ENCODE peak calls at places on chromosomes 2 and 18, in eight cellular contexts. One of them, this sample, is unnamed.

GRCh38 chr2:232400244-232401015 is 6.2 kb upstream of the ALPG start:
- DNase-seq in osteocyte: no peak
- DNase-seq in HTR-8/SVneo: no peak
- DNase-seq in mucosa of gallbladder: no peak
- DNase-seq in PC-9: no peak
- DNase-seq in T-helper 2 cell treated with Interferon-gamma antibody and Interleukin-4, amounts not matched to agents 5 μg/mL and 100 μg/mL, for 36 hours: no peak
- DNase-seq in skeletal muscle cell: no peak
- DNase-seq in Caki2: no peak
- DNase-seq in this sample: no peak

GRCh38 chr2:18268400-18268799 is 292.1 kb downstream of the RDH14 start:
- DNase-seq in osteocyte: no peak
- DNase-seq in HTR-8/SVneo: peak; percentile 10
- DNase-seq in mucosa of gallbladder: no peak
- DNase-seq in PC-9: peak; percentile 76
- DNase-seq in T-helper 2 cell treated with Interferon-gamma antibody and Interleukin-4, amounts not matched to agents 5 μg/mL and 100 μg/mL, for 36 hours: no peak
- DNase-seq in skeletal muscle cell: peak; percentile 18
- DNase-seq in Caki2: peak; percentile 54
- DNase-seq in this sample: no peak

GRCh38 chr2:197255550-197255949 is 55.0 kb downstream of the ANKRD44 start:
- DNase-seq in osteocyte: no peak
- DNase-seq in HTR-8/SVneo: no peak
- DNase-seq in mucosa of gallbladder: peak; percentile 74
- DNase-seq in PC-9: no peak
- DNase-seq in T-helper 2 cell treated with Interferon-gamma antibody and Interleukin-4, amounts not matched to agents 5 μg/mL and 100 μg/mL, for 36 hours: peak; percentile 83
- DNase-seq in skeletal muscle cell: no peak
- DNase-seq in Caki2: no peak
- DNase-seq in this sample: peak; percentile 70

GRCh38 chr2:47078541-47079482 is 76.3 kb downstream of the STPG4 start:
- DNase-seq in osteocyte: no peak
- DNase-seq in HTR-8/SVneo: no peak
- DNase-seq in mucosa of gallbladder: peak; percentile 37
- DNase-seq in PC-9: peak; percentile 79
- DNase-seq in T-helper 2 cell treated with Interferon-gamma antibody and Interleukin-4, amounts not matched to agents 5 μg/mL and 100 μg/mL, for 36 hours: no peak
- DNase-seq in skeletal muscle cell: no peak
- DNase-seq in Caki2: no peak
- DNase-seq in this sample: no peak

GRCh38 chr2:182715896-182716664 is at the start of gene DNAJC10:
- DNase-seq in osteocyte: peak; percentile 97
- DNase-seq in HTR-8/SVneo: peak; percentile 83
- DNase-seq in mucosa of gallbladder: peak; percentile 87
- DNase-seq in PC-9: peak; percentile 85
- DNase-seq in T-helper 2 cell treated with Interferon-gamma antibody and Interleukin-4, amounts not matched to agents 5 μg/mL and 100 μg/mL, for 36 hours: peak; percentile 89
- DNase-seq in skeletal muscle cell: peak; percentile 87
- DNase-seq in Caki2: peak; percentile 95
- DNase-seq in this sample: peak; percentile 80

GRCh38 chr2:218727502-218728165 is 17.0 kb downstream of the TTLL4 start:
- DNase-seq in osteocyte: no peak
- DNase-seq in HTR-8/SVneo: no peak
- DNase-seq in mucosa of gallbladder: no peak
- DNase-seq in PC-9: peak; percentile 78
- DNase-seq in T-helper 2 cell treated with Interferon-gamma antibody and Interleukin-4, amounts not matched to agents 5 μg/mL and 100 μg/mL, for 36 hours: no peak
- DNase-seq in skeletal muscle cell: no peak
- DNase-seq in Caki2: peak; percentile 56
- DNase-seq in this sample: no peak

GRCh38 chr2:127577208-127577475 is 41.7 kb downstream of the MYO7B start:
- DNase-seq in osteocyte: peak; percentile 71
- DNase-seq in HTR-8/SVneo: no peak
- DNase-seq in mucosa of gallbladder: no peak
- DNase-seq in PC-9: peak; percentile 26
- DNase-seq in T-helper 2 cell treated with Interferon-gamma antibody and Interleukin-4, amounts not matched to agents 5 μg/mL and 100 μg/mL, for 36 hours: no peak
- DNase-seq in skeletal muscle cell: no peak
- DNase-seq in Caki2: no peak
- DNase-seq in this sample: no peak

GRCh38 chr2:37849908-37850307 is 75.2 kb upstream of the RMDN2 start:
- DNase-seq in osteocyte: no peak
- DNase-seq in HTR-8/SVneo: no peak
- DNase-seq in mucosa of gallbladder: no peak
- DNase-seq in PC-9: no peak
- DNase-seq in T-helper 2 cell treated with Interferon-gamma antibody and Interleukin-4, amounts not matched to agents 5 μg/mL and 100 μg/mL, for 36 hours: no peak
- DNase-seq in skeletal muscle cell: no peak
- DNase-seq in Caki2: no peak
- DNase-seq in this sample: no peak

GRCh38 chr2:12106440-12107080 is 360.1 kb downstream of the LPIN1 start:
- DNase-seq in osteocyte: peak; percentile 93
- DNase-seq in HTR-8/SVneo: peak; percentile 91
- DNase-seq in mucosa of gallbladder: no peak
- DNase-seq in PC-9: peak; percentile 84
- DNase-seq in T-helper 2 cell treated with Interferon-gamma antibody and Interleukin-4, amounts not matched to agents 5 μg/mL and 100 μg/mL, for 36 hours: peak; percentile 35
- DNase-seq in skeletal muscle cell: peak; percentile 99
- DNase-seq in Caki2: peak; percentile 10
- DNase-seq in this sample: no peak

GRCh38 chr2:219565130-219566080 is 5.9 kb downstream of the OBSL1 start:
- DNase-seq in osteocyte: no peak
- DNase-seq in HTR-8/SVneo: no peak
- DNase-seq in mucosa of gallbladder: no peak
- DNase-seq in PC-9: no peak
- DNase-seq in T-helper 2 cell treated with Interferon-gamma antibody and Interleukin-4, amounts not matched to agents 5 μg/mL and 100 μg/mL, for 36 hours: no peak
- DNase-seq in skeletal muscle cell: no peak
- DNase-seq in Caki2: no peak
- DNase-seq in this sample: no peak

GRCh38 chr2:190655113-190655512 is 6.2 kb downstream of the NAB1 start:
- DNase-seq in osteocyte: no peak
- DNase-seq in HTR-8/SVneo: no peak
- DNase-seq in mucosa of gallbladder: no peak
- DNase-seq in PC-9: no peak
- DNase-seq in T-helper 2 cell treated with Interferon-gamma antibody and Interleukin-4, amounts not matched to agents 5 μg/mL and 100 μg/mL, for 36 hours: no peak
- DNase-seq in skeletal muscle cell: no peak
- DNase-seq in Caki2: no peak
- DNase-seq in this sample: no peak

GRCh38 chr2:29317077-29317517 is 201.9 kb downstream of the CLIP4 start:
- DNase-seq in osteocyte: no peak
- DNase-seq in HTR-8/SVneo: no peak
- DNase-seq in mucosa of gallbladder: peak; percentile 20
- DNase-seq in PC-9: no peak
- DNase-seq in T-helper 2 cell treated with Interferon-gamma antibody and Interleukin-4, amounts not matched to agents 5 μg/mL and 100 μg/mL, for 36 hours: no peak
- DNase-seq in skeletal muscle cell: no peak
- DNase-seq in Caki2: no peak
- DNase-seq in this sample: no peak

GRCh38 chr2:16693854-16694253 is 28.2 kb upstream of the CYRIA start:
- DNase-seq in osteocyte: no peak
- DNase-seq in HTR-8/SVneo: no peak
- DNase-seq in mucosa of gallbladder: no peak
- DNase-seq in PC-9: no peak
- DNase-seq in T-helper 2 cell treated with Interferon-gamma antibody and Interleukin-4, amounts not matched to agents 5 μg/mL and 100 μg/mL, for 36 hours: no peak
- DNase-seq in skeletal muscle cell: no peak
- DNase-seq in Caki2: no peak
- DNase-seq in this sample: no peak

GRCh38 chr2:231241755-231242507 is 43.5 kb downstream of the ARMC9 start:
- DNase-seq in osteocyte: no peak
- DNase-seq in HTR-8/SVneo: no peak
- DNase-seq in mucosa of gallbladder: peak; percentile 31
- DNase-seq in PC-9: no peak
- DNase-seq in T-helper 2 cell treated with Interferon-gamma antibody and Interleukin-4, amounts not matched to agents 5 μg/mL and 100 μg/mL, for 36 hours: no peak
- DNase-seq in skeletal muscle cell: no peak
- DNase-seq in Caki2: no peak
- DNase-seq in this sample: no peak

GRCh38 chr2:64153811-64154210 is 9.6 kb upstream of the PELI1 start:
- DNase-seq in osteocyte: no peak
- DNase-seq in HTR-8/SVneo: no peak
- DNase-seq in mucosa of gallbladder: no peak
- DNase-seq in PC-9: no peak
- DNase-seq in T-helper 2 cell treated with Interferon-gamma antibody and Interleukin-4, amounts not matched to agents 5 μg/mL and 100 μg/mL, for 36 hours: no peak
- DNase-seq in skeletal muscle cell: no peak
- DNase-seq in Caki2: no peak
- DNase-seq in this sample: no peak

GRCh38 chr2:158967731-158968395 is 577 bp upstream of the TANC1 start:
- DNase-seq in osteocyte: peak; percentile 86
- DNase-seq in HTR-8/SVneo: peak; percentile 25
- DNase-seq in mucosa of gallbladder: peak; percentile 29
- DNase-seq in PC-9: no peak
- DNase-seq in T-helper 2 cell treated with Interferon-gamma antibody and Interleukin-4, amounts not matched to agents 5 μg/mL and 100 μg/mL, for 36 hours: no peak
- DNase-seq in skeletal muscle cell: no peak
- DNase-seq in Caki2: peak; percentile 69
- DNase-seq in this sample: no peak

GRCh38 chr2:189658281-189658680 is 3.0 kb upstream of the ASNSD1 start:
- DNase-seq in osteocyte: no peak
- DNase-seq in HTR-8/SVneo: no peak
- DNase-seq in mucosa of gallbladder: no peak
- DNase-seq in PC-9: no peak
- DNase-seq in T-helper 2 cell treated with Interferon-gamma antibody and Interleukin-4, amounts not matched to agents 5 μg/mL and 100 μg/mL, for 36 hours: no peak
- DNase-seq in skeletal muscle cell: no peak
- DNase-seq in Caki2: no peak
- DNase-seq in this sample: no peak

GRCh38 chr2:4192119-4192518 is 488.7 kb downstream of the DCDC2C start:
- DNase-seq in osteocyte: no peak
- DNase-seq in HTR-8/SVneo: no peak
- DNase-seq in mucosa of gallbladder: no peak
- DNase-seq in PC-9: no peak
- DNase-seq in T-helper 2 cell treated with Interferon-gamma antibody and Interleukin-4, amounts not matched to agents 5 μg/mL and 100 μg/mL, for 36 hours: no peak
- DNase-seq in skeletal muscle cell: no peak
- DNase-seq in Caki2: no peak
- DNase-seq in this sample: no peak

GRCh38 chr2:128930101-128930500 is 611.4 kb upstream of the HS6ST1 start:
- DNase-seq in osteocyte: no peak
- DNase-seq in HTR-8/SVneo: no peak
- DNase-seq in mucosa of gallbladder: no peak
- DNase-seq in PC-9: no peak
- DNase-seq in T-helper 2 cell treated with Interferon-gamma antibody and Interleukin-4, amounts not matched to agents 5 μg/mL and 100 μg/mL, for 36 hours: no peak
- DNase-seq in skeletal muscle cell: no peak
- DNase-seq in Caki2: no peak
- DNase-seq in this sample: no peak

GRCh38 chr2:27154481-27154880 is 5.7 kb downstream of the TCF23 start:
- DNase-seq in osteocyte: no peak
- DNase-seq in HTR-8/SVneo: no peak
- DNase-seq in mucosa of gallbladder: no peak
- DNase-seq in PC-9: no peak
- DNase-seq in T-helper 2 cell treated with Interferon-gamma antibody and Interleukin-4, amounts not matched to agents 5 μg/mL and 100 μg/mL, for 36 hours: no peak
- DNase-seq in skeletal muscle cell: no peak
- DNase-seq in Caki2: no peak
- DNase-seq in this sample: no peak

GRCh38 chr2:53403836-53404413 is 363.7 kb upstream of the CHAC2 start:
- DNase-seq in osteocyte: no peak
- DNase-seq in HTR-8/SVneo: peak; percentile 53
- DNase-seq in mucosa of gallbladder: no peak
- DNase-seq in PC-9: peak; percentile 83
- DNase-seq in T-helper 2 cell treated with Interferon-gamma antibody and Interleukin-4, amounts not matched to agents 5 μg/mL and 100 μg/mL, for 36 hours: no peak
- DNase-seq in skeletal muscle cell: no peak
- DNase-seq in Caki2: peak; percentile 46
- DNase-seq in this sample: no peak

GRCh38 chr2:147630585-147630984 is 214.2 kb upstream of the ACVR2A start:
- DNase-seq in osteocyte: no peak
- DNase-seq in HTR-8/SVneo: no peak
- DNase-seq in mucosa of gallbladder: no peak
- DNase-seq in PC-9: no peak
- DNase-seq in T-helper 2 cell treated with Interferon-gamma antibody and Interleukin-4, amounts not matched to agents 5 μg/mL and 100 μg/mL, for 36 hours: peak; percentile 12
- DNase-seq in skeletal muscle cell: no peak
- DNase-seq in Caki2: no peak
- DNase-seq in this sample: no peak

GRCh38 chr2:16281451-16282330 is 341.3 kb downstream of the MYCN start:
- DNase-seq in osteocyte: no peak
- DNase-seq in HTR-8/SVneo: no peak
- DNase-seq in mucosa of gallbladder: peak; percentile 29
- DNase-seq in PC-9: no peak
- DNase-seq in T-helper 2 cell treated with Interferon-gamma antibody and Interleukin-4, amounts not matched to agents 5 μg/mL and 100 μg/mL, for 36 hours: no peak
- DNase-seq in skeletal muscle cell: no peak
- DNase-seq in Caki2: peak; percentile 41
- DNase-seq in this sample: no peak

GRCh38 chr2:96691022-96691612 is 48.6 kb downstream of the FER1L5 start:
- DNase-seq in osteocyte: no peak
- DNase-seq in HTR-8/SVneo: no peak
- DNase-seq in mucosa of gallbladder: no peak
- DNase-seq in PC-9: no peak
- DNase-seq in T-helper 2 cell treated with Interferon-gamma antibody and Interleukin-4, amounts not matched to agents 5 μg/mL and 100 μg/mL, for 36 hours: no peak
- DNase-seq in skeletal muscle cell: no peak
- DNase-seq in Caki2: no peak
- DNase-seq in this sample: no peak

GRCh38 chr2:42754776-42755140 is 9.2 kb downstream of the OXER1 start:
- DNase-seq in osteocyte: no peak
- DNase-seq in HTR-8/SVneo: no peak
- DNase-seq in mucosa of gallbladder: no peak
- DNase-seq in PC-9: no peak
- DNase-seq in T-helper 2 cell treated with Interferon-gamma antibody and Interleukin-4, amounts not matched to agents 5 μg/mL and 100 μg/mL, for 36 hours: no peak
- DNase-seq in skeletal muscle cell: no peak
- DNase-seq in Caki2: no peak
- DNase-seq in this sample: no peak

GRCh38 chr2:144552821-144553220 is 32.9 kb upstream of the ZEB2 start:
- DNase-seq in osteocyte: no peak
- DNase-seq in HTR-8/SVneo: no peak
- DNase-seq in mucosa of gallbladder: no peak
- DNase-seq in PC-9: no peak
- DNase-seq in T-helper 2 cell treated with Interferon-gamma antibody and Interleukin-4, amounts not matched to agents 5 μg/mL and 100 μg/mL, for 36 hours: no peak
- DNase-seq in skeletal muscle cell: no peak
- DNase-seq in Caki2: no peak
- DNase-seq in this sample: no peak

GRCh38 chr2:232299084-232299483 is 79.5 kb upstream of the ALPP start:
- DNase-seq in osteocyte: no peak
- DNase-seq in HTR-8/SVneo: no peak
- DNase-seq in mucosa of gallbladder: no peak
- DNase-seq in PC-9: no peak
- DNase-seq in T-helper 2 cell treated with Interferon-gamma antibody and Interleukin-4, amounts not matched to agents 5 μg/mL and 100 μg/mL, for 36 hours: no peak
- DNase-seq in skeletal muscle cell: no peak
- DNase-seq in Caki2: no peak
- DNase-seq in this sample: no peak

GRCh38 chr2:76296400-76296799 is 585.7 kb upstream of the GCFC2 start:
- DNase-seq in osteocyte: no peak
- DNase-seq in HTR-8/SVneo: no peak
- DNase-seq in mucosa of gallbladder: no peak
- DNase-seq in PC-9: no peak
- DNase-seq in T-helper 2 cell treated with Interferon-gamma antibody and Interleukin-4, amounts not matched to agents 5 μg/mL and 100 μg/mL, for 36 hours: no peak
- DNase-seq in skeletal muscle cell: no peak
- DNase-seq in Caki2: no peak
- DNase-seq in this sample: no peak

GRCh38 chr2:6909431-6910385 is 7.5 kb upstream of the RNF144A start:
- DNase-seq in osteocyte: no peak
- DNase-seq in HTR-8/SVneo: no peak
- DNase-seq in mucosa of gallbladder: no peak
- DNase-seq in PC-9: no peak
- DNase-seq in T-helper 2 cell treated with Interferon-gamma antibody and Interleukin-4, amounts not matched to agents 5 μg/mL and 100 μg/mL, for 36 hours: peak; percentile 67
- DNase-seq in skeletal muscle cell: no peak
- DNase-seq in Caki2: no peak
- DNase-seq in this sample: no peak

GRCh38 chr2:54212456-54212855 is 43.6 kb downstream of the TSPYL6 start:
- DNase-seq in osteocyte: no peak
- DNase-seq in HTR-8/SVneo: peak; percentile 80
- DNase-seq in mucosa of gallbladder: no peak
- DNase-seq in PC-9: peak; percentile 84
- DNase-seq in T-helper 2 cell treated with Interferon-gamma antibody and Interleukin-4, amounts not matched to agents 5 μg/mL and 100 μg/mL, for 36 hours: no peak
- DNase-seq in skeletal muscle cell: peak; percentile 84
- DNase-seq in Caki2: peak; percentile 35
- DNase-seq in this sample: no peak

GRCh38 chr18:46378864-46379207 is 274.7 kb downstream of the HAUS1 start:
- DNase-seq in osteocyte: no peak
- DNase-seq in HTR-8/SVneo: no peak
- DNase-seq in mucosa of gallbladder: no peak
- DNase-seq in PC-9: no peak
- DNase-seq in T-helper 2 cell treated with Interferon-gamma antibody and Interleukin-4, amounts not matched to agents 5 μg/mL and 100 μg/mL, for 36 hours: no peak
- DNase-seq in skeletal muscle cell: no peak
- DNase-seq in Caki2: no peak
- DNase-seq in this sample: no peak